ENCODE peak calls at places on chromosomes 2 and 18, in six cellular contexts. One of them, this sample, is unnamed.

GRCh38 chr2:43707255-43707654 is 31.0 kb upstream of the C1GALT1C1L start:
- DNase-seq in HFF-Myc: peak; percentile 55
- DNase-seq in WTC11: no peak
- DNase-seq in foreskin fibroblast: peak; percentile 67
- DNase-seq in PC-9: no peak
- DNase-seq in cardiac fibroblast: peak; percentile 88
- DNase-seq in this sample: no peak

GRCh38 chr18:48943736-48944527 is 6.8 kb downstream of the SMAD7 start:
- DNase-seq in HFF-Myc: no peak
- DNase-seq in WTC11: no peak
- DNase-seq in foreskin fibroblast: no peak
- DNase-seq in PC-9: peak; percentile 29
- DNase-seq in cardiac fibroblast: no peak
- DNase-seq in this sample: no peak

GRCh38 chr2:177031435-177032222 is 181.0 kb upstream of the HNRNPA3 start:
- DNase-seq in HFF-Myc: no peak
- DNase-seq in WTC11: no peak
- DNase-seq in foreskin fibroblast: no peak
- DNase-seq in PC-9: no peak
- DNase-seq in cardiac fibroblast: no peak
- DNase-seq in this sample: no peak

GRCh38 chr2:113974727-113975126 is 84.8 kb downstream of the ACTR3 start:
- DNase-seq in HFF-Myc: no peak
- DNase-seq in WTC11: no peak
- DNase-seq in foreskin fibroblast: no peak
- DNase-seq in PC-9: no peak
- DNase-seq in cardiac fibroblast: no peak
- DNase-seq in this sample: no peak

GRCh38 chr2:132424526-132425121 is 8.0 kb downstream of the GPR39 start:
- DNase-seq in HFF-Myc: no peak
- DNase-seq in WTC11: no peak
- DNase-seq in foreskin fibroblast: peak; percentile 63
- DNase-seq in PC-9: peak; percentile 85
- DNase-seq in cardiac fibroblast: peak; percentile 56
- DNase-seq in this sample: no peak

GRCh38 chr2:143607446-143608110 is 478.4 kb downstream of the ARHGAP15 start:
- DNase-seq in HFF-Myc: no peak
- DNase-seq in WTC11: no peak
- DNase-seq in foreskin fibroblast: peak; percentile 3
- DNase-seq in PC-9: no peak
- DNase-seq in cardiac fibroblast: no peak
- DNase-seq in this sample: no peak

GRCh38 chr18:60894254-60894945 is 438.8 kb upstream of the CDH20 start:
- DNase-seq in HFF-Myc: no peak
- DNase-seq in WTC11: no peak
- DNase-seq in foreskin fibroblast: no peak
- DNase-seq in PC-9: peak; percentile 47
- DNase-seq in cardiac fibroblast: peak; percentile 11
- DNase-seq in this sample: no peak

GRCh38 chr18:11664286-11664685 is 24.8 kb upstream of the GNAL start:
- DNase-seq in HFF-Myc: no peak
- DNase-seq in WTC11: no peak
- DNase-seq in foreskin fibroblast: no peak
- DNase-seq in PC-9: no peak
- DNase-seq in cardiac fibroblast: no peak
- DNase-seq in this sample: no peak

GRCh38 chr2:63734510-63734909 is 107.2 kb upstream of the UGP2 start:
- DNase-seq in HFF-Myc: no peak
- DNase-seq in WTC11: no peak
- DNase-seq in foreskin fibroblast: no peak
- DNase-seq in PC-9: no peak
- DNase-seq in cardiac fibroblast: peak; percentile 35
- DNase-seq in this sample: no peak

GRCh38 chr2:12716250-12717190 is at the start of gene TRIB2:
- DNase-seq in HFF-Myc: no peak
- DNase-seq in WTC11: peak; percentile 78
- DNase-seq in foreskin fibroblast: peak; percentile 90
- DNase-seq in PC-9: peak; percentile 66
- DNase-seq in cardiac fibroblast: peak; percentile 88
- DNase-seq in this sample: peak; percentile 93
- TF ChIP-seq CTCF in HFF-Myc: no peak
- TF ChIP-seq CTCF in WTC11: peak; percentile 7
- TF ChIP-seq CTCF in foreskin fibroblast: no peak
- TF ChIP-seq CTCF in PC-9: peak; percentile 8
- TF ChIP-seq CTCF in cardiac fibroblast: no peak
- TF ChIP-seq CTCF in this sample: peak; percentile 25

DNA sequence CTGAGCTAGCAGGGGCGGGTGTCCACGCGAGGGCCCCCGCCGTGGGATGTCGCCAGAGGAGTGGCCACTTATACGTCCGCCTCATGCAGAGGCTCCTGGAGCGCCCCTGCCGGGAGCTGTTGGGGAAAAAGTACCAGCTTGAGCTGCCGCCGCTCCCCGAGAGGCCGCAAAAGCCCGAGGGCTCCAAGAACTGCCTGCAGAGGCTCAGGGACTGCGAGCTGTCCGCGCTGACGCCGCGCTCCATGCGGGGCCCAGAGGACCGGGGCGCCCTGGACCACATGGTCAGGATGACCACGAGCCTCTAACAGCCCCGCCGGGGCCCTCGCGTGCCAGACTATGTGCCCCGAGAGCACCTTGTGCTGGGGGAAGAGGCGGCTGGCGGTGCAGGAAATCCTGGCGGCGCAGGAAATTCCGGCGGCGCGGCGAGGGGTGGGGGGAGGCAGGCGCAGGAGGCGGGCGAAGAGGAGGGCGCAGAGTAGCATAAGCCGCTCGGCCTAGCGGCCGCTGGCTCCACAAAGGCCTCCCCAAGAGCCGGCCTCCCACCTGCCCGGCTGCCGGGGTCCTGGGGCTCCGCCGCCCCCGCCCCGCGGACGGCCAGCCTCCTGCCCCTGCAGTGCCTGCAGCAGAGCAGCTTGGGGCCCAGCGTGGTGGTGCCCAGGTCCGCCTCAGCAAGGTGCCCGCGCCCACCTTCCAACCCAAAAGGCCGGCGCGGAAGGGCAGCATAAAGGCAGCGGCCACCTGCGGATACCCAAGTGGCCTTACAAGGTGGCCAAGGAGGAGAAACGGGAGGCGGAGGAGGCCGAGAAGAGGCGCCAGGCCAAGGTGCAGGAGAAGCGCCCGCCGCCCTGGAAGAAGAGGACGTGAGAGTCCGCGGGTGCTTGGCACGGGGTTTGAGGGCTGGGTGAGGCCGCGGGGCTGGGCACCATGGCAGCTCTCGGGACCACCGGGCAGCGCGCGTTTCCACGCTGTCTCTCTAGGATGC is 42.1 kb upstream of the TRIM43B start:
- DNase-seq in HFF-Myc: peak; percentile 14
- DNase-seq in WTC11: peak; percentile 52
- DNase-seq in foreskin fibroblast: peak; percentile 70
- DNase-seq in PC-9: peak; percentile 72
- DNase-seq in cardiac fibroblast: peak; percentile 73
- DNase-seq in this sample: peak; percentile 75
- TF ChIP-seq CTCF in HFF-Myc: no peak
- TF ChIP-seq CTCF in WTC11: no peak
- TF ChIP-seq CTCF in foreskin fibroblast: peak; percentile 48
- TF ChIP-seq CTCF in PC-9: peak; percentile 61
- TF ChIP-seq CTCF in cardiac fibroblast: peak; percentile 34
- TF ChIP-seq CTCF in this sample: peak; percentile 24

GRCh38 chr2:32624813-32625212 is 3.0 kb upstream of the TTC27 start:
- DNase-seq in HFF-Myc: no peak
- DNase-seq in WTC11: no peak
- DNase-seq in foreskin fibroblast: no peak
- DNase-seq in PC-9: no peak
- DNase-seq in cardiac fibroblast: no peak
- DNase-seq in this sample: no peak

GRCh38 chr2:32626591-32627221 is 1.1 kb upstream of the TTC27 start:
- DNase-seq in HFF-Myc: no peak
- DNase-seq in WTC11: no peak
- DNase-seq in foreskin fibroblast: no peak
- DNase-seq in PC-9: no peak
- DNase-seq in cardiac fibroblast: no peak
- DNase-seq in this sample: no peak

GRCh38 chr2:32627901-32628645 is at the start of gene TTC27:
- DNase-seq in HFF-Myc: peak; percentile 91
- DNase-seq in WTC11: peak; percentile 94
- DNase-seq in foreskin fibroblast: peak; percentile 94
- DNase-seq in PC-9: peak; percentile 91
- DNase-seq in cardiac fibroblast: peak; percentile 97
- DNase-seq in this sample: peak; percentile 94

GRCh38 chr2:32623311-32623706 is 4.5 kb upstream of the TTC27 start:
- DNase-seq in HFF-Myc: no peak
- DNase-seq in WTC11: no peak
- DNase-seq in foreskin fibroblast: no peak
- DNase-seq in PC-9: no peak
- DNase-seq in cardiac fibroblast: no peak
- DNase-seq in this sample: no peak

GRCh38 chr2:32627441-32627900 is 379 bp upstream of the TTC27 start:
- DNase-seq in HFF-Myc: peak; percentile 24
- DNase-seq in WTC11: peak; percentile 55
- DNase-seq in foreskin fibroblast: peak; percentile 61
- DNase-seq in PC-9: no peak
- DNase-seq in cardiac fibroblast: peak; percentile 65
- DNase-seq in this sample: no peak
- TF ChIP-seq CTCF in HFF-Myc: no peak
- TF ChIP-seq CTCF in WTC11: no peak
- TF ChIP-seq CTCF in foreskin fibroblast: peak; percentile 30
- TF ChIP-seq CTCF in PC-9: no peak
- TF ChIP-seq CTCF in cardiac fibroblast: peak; percentile 32
- TF ChIP-seq CTCF in this sample: no peak

GRCh38 chr18:57052173-57052572 is 94.7 kb upstream of the BOD1L2 start:
- DNase-seq in HFF-Myc: no peak
- DNase-seq in WTC11: no peak
- DNase-seq in foreskin fibroblast: no peak
- DNase-seq in PC-9: no peak
- DNase-seq in cardiac fibroblast: no peak
- DNase-seq in this sample: peak; percentile 50
- TF ChIP-seq CTCF in HFF-Myc: no peak
- TF ChIP-seq CTCF in WTC11: no peak
- TF ChIP-seq CTCF in foreskin fibroblast: no peak
- TF ChIP-seq CTCF in PC-9: no peak
- TF ChIP-seq CTCF in cardiac fibroblast: no peak
- TF ChIP-seq CTCF in this sample: peak; percentile 50

GRCh38 chr18:27005589-27005988 is 140.1 kb upstream of the AQP4 start:
- DNase-seq in HFF-Myc: no peak
- DNase-seq in WTC11: no peak
- DNase-seq in foreskin fibroblast: no peak
- DNase-seq in PC-9: no peak
- DNase-seq in cardiac fibroblast: peak; percentile 5
- DNase-seq in this sample: peak; percentile 8
- TF ChIP-seq CTCF in HFF-Myc: peak; percentile 26
- TF ChIP-seq CTCF in WTC11: peak; percentile 14
- TF ChIP-seq CTCF in foreskin fibroblast: peak; percentile 16
- TF ChIP-seq CTCF in PC-9: peak; percentile 54
- TF ChIP-seq CTCF in cardiac fibroblast: peak; percentile 26
- TF ChIP-seq CTCF in this sample: peak; percentile 48

GRCh38 chr2:33034784-33035183 is 88.0 kb downstream of the LTBP1 start:
- DNase-seq in HFF-Myc: no peak
- DNase-seq in WTC11: no peak
- DNase-seq in foreskin fibroblast: peak; percentile 32
- DNase-seq in PC-9: no peak
- DNase-seq in cardiac fibroblast: peak; percentile 75
- DNase-seq in this sample: no peak
- TF ChIP-seq CTCF in HFF-Myc: peak; percentile 41
- TF ChIP-seq CTCF in WTC11: no peak
- TF ChIP-seq CTCF in foreskin fibroblast: peak; percentile 43
- TF ChIP-seq CTCF in PC-9: peak; percentile 73
- TF ChIP-seq CTCF in cardiac fibroblast: peak; percentile 42
- TF ChIP-seq CTCF in this sample: peak; percentile 27

DNA sequence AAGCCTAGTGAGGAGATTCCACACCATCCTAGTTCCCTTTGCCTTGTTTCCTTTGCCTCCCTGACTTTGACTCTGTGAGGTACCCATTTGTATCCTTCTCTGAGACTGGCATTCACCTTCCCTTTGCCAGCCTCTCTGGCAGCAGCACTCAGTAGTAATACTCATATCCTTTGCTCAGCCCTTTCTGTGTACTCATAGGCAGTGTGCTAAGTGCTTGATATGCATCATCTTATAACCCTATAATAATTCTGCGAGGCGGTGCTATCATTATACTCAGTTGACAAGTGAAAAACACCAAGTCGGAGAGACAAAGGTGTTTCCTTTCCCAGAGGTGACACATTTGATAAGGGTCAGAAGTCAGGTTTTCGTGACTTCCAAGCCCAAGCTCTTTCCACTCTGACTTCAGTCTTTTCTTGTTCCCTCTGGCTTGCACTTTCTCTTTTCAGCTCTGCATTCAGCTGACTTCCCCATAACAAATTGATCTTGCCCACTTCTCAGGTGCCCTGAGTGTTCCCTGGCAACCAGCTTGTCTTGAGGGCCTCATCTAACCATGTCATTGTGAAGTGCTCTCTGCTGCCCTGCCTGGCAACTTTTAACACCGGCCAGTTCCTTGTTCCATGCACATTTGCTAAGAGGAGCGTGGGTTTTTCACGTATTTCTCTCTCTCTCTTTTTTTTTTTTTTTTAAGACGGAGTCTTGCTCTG is 94.6 kb upstream of the UPP2 start:
- DNase-seq in HFF-Myc: no peak
- DNase-seq in WTC11: peak; percentile 32
- DNase-seq in foreskin fibroblast: no peak
- DNase-seq in PC-9: no peak
- DNase-seq in cardiac fibroblast: no peak
- DNase-seq in this sample: no peak
- TF ChIP-seq CTCF in HFF-Myc: no peak
- TF ChIP-seq CTCF in WTC11: no peak
- TF ChIP-seq CTCF in foreskin fibroblast: no peak
- TF ChIP-seq CTCF in PC-9: no peak
- TF ChIP-seq CTCF in cardiac fibroblast: no peak
- TF ChIP-seq CTCF in this sample: no peak

GRCh38 chr2:119232666-119232993 is 9.0 kb downstream of the STEAP3 start:
- DNase-seq in HFF-Myc: no peak
- DNase-seq in WTC11: no peak
- DNase-seq in foreskin fibroblast: no peak
- DNase-seq in PC-9: no peak
- DNase-seq in cardiac fibroblast: no peak
- DNase-seq in this sample: peak; percentile 52

GRCh38 chr2:119236796-119237195 is 13.2 kb downstream of the STEAP3 start:
- DNase-seq in HFF-Myc: no peak
- DNase-seq in WTC11: no peak
- DNase-seq in foreskin fibroblast: no peak
- DNase-seq in PC-9: no peak
- DNase-seq in cardiac fibroblast: no peak
- DNase-seq in this sample: no peak

GRCh38 chr2:119231975-119232665 is 8.5 kb downstream of the STEAP3 start:
- DNase-seq in HFF-Myc: no peak
- DNase-seq in WTC11: no peak
- DNase-seq in foreskin fibroblast: peak; percentile 72
- DNase-seq in PC-9: no peak
- DNase-seq in cardiac fibroblast: peak; percentile 81
- DNase-seq in this sample: peak; percentile 71

GRCh38 chr2:119233326-119234020 is 9.8 kb downstream of the STEAP3 start:
- DNase-seq in HFF-Myc: no peak
- DNase-seq in WTC11: no peak
- DNase-seq in foreskin fibroblast: no peak
- DNase-seq in PC-9: peak; percentile 87
- DNase-seq in cardiac fibroblast: peak; percentile 73
- DNase-seq in this sample: peak; percentile 80

GRCh38 chr2:119234021-119235019 is 10.7 kb downstream of the STEAP3 start:
- DNase-seq in HFF-Myc: no peak
- DNase-seq in WTC11: peak; percentile 74
- DNase-seq in foreskin fibroblast: no peak
- DNase-seq in PC-9: no peak
- DNase-seq in cardiac fibroblast: peak; percentile 29
- DNase-seq in this sample: no peak
- TF ChIP-seq CTCF in HFF-Myc: peak; percentile 51
- TF ChIP-seq CTCF in WTC11: no peak
- TF ChIP-seq CTCF in foreskin fibroblast: peak; percentile 39
- TF ChIP-seq CTCF in PC-9: peak; percentile 41
- TF ChIP-seq CTCF in cardiac fibroblast: peak; percentile 38
- TF ChIP-seq CTCF in this sample: peak; percentile 29